ENCODE peak calls at places on chromosomes 11 and 22, in nine cellular contexts. B, O, R, N, M, C, J, F and Q are unnamed samples. For H3K36me3, the result is how much of the 10 kb centered on the place peaks cover.

GRCh38 chr11:68193018-68193417 is 20.1 kb downstream of the KMT5B start:
- DNase-seq in B (no peak), O (no peak), R (no peak), N (no peak), M (no peak), C (no peak), J (no peak), F (no peak), Q (no peak)

GRCh38 chr22:38455530-38456271 is 702 bp upstream of the KCNJ4 start:
- DNase-seq in B (no peak), O (peak), R (no peak), N (no peak), M (peak), C (no peak), J (no peak), F (no peak), Q (peak)

GRCh38 chr11:106457727-106458126 is 380.3 kb downstream of the AASDHPPT start:
- DNase-seq in B (peak), O (no peak), R (no peak), N (no peak), M (no peak), C (no peak), J (no peak), F (no peak), Q (no peak)

GRCh38 chr11:68214173-68215086 is 1.3 kb upstream of the KMT5B start:
- DNase-seq in B (no peak), O (peak), R (peak), N (no peak), M (peak), C (peak), J (peak), F (no peak), Q (peak)

GRCh38 chr11:61545341-61545740 is 35.5 kb downstream of the SYT7 start:
- DNase-seq in B (no peak), O (no peak), R (no peak), N (no peak), M (no peak), C (no peak), J (no peak), F (no peak), Q (no peak)

GRCh38 chr22:35154937-35155387 is 89.0 kb downstream of the ISX start:
- DNase-seq in B (peak), O (peak), R (no peak), N (no peak), M (peak), C (peak), J (peak), F (peak), Q (peak)

GRCh38 chr11:118921929-118922744 is 3.6 kb downstream of the BCL9L start:
- DNase-seq in B (peak), O (peak), R (peak), N (no peak), M (peak), C (peak), J (peak), F (peak), Q (peak)

GRCh38 chr22:23249506-23250423 is 69.5 kb downstream of the BCR start:
- DNase-seq in B (no peak), O (no peak), R (no peak), N (no peak), M (no peak), C (no peak), J (no peak), F (no peak), Q (no peak)

GRCh38 chr11:61056566-61056965 is 45.7 kb upstream of the CD5 start:
- DNase-seq in B (no peak), O (no peak), R (peak), N (no peak), M (no peak), C (no peak), J (peak), F (no peak), Q (no peak)

GRCh38 chr22:38494498-38494897 is 11.6 kb downstream of the DDX17 start:
- DNase-seq in B (no peak), O (no peak), R (no peak), N (no peak), M (no peak), C (no peak), J (no peak), F (no peak), Q (no peak)

GRCh38 chr11:126862664-126863247 is 137.8 kb downstream of the KIRREL3 start:
- DNase-seq in B (no peak), O (no peak), R (no peak), N (no peak), M (no peak), C (no peak), J (no peak), F (no peak), Q (no peak)

GRCh38 chr11:12698049-12698448 is 23.8 kb downstream of the TEAD1 start:
- DNase-seq in B (no peak), O (no peak), R (no peak), N (no peak), M (no peak), C (no peak), J (no peak), F (no peak), Q (no peak)

GRCh38 chr22:41260871-41261270 is 20.1 kb upstream of the CHADL start:
- DNase-seq in B (no peak), O (no peak), R (no peak), N (no peak), M (peak), C (no peak), J (no peak), F (peak), Q (no peak)

GRCh38 chr11:73221996-73222395 is 3.9 kb downstream of the P2RY2 start:
- DNase-seq in B (no peak), O (no peak), R (peak), N (no peak), M (no peak), C (no peak), J (no peak), F (no peak), Q (no peak)

GRCh38 chr22:43300891-43301676 is 42.1 kb downstream of the SCUBE1 start:
- DNase-seq in B (no peak), O (peak), R (peak), N (no peak), M (no peak), C (no peak), J (peak), F (no peak), Q (no peak)

GRCh38 chr11:96012086-96012824 is 88.3 kb upstream of the MTMR2 start:
- DNase-seq in B (peak), O (no peak), R (peak), N (peak), M (no peak), C (peak), J (peak), F (no peak), Q (no peak)

GRCh38 chr11:19846654-19847330 is 134.2 kb downstream of the NAV2 start:
- DNase-seq in B (no peak), O (peak), R (no peak), N (no peak), M (peak), C (no peak), J (no peak), F (peak), Q (no peak)

GRCh38 chr11:18046116-18046777 is at the start of gene TPH1:
- DNase-seq in B (peak), O (peak), R (peak), N (no peak), M (peak), C (peak), J (peak), F (peak), Q (peak)

GRCh38 chr22:22902247-22902962 is 14.8 kb downstream of the IGLL5 start:
- DNase-seq in B (no peak), O (no peak), R (no peak), N (no peak), M (no peak), C (no peak), J (no peak), F (no peak), Q (no peak)

GRCh38 chr11:10459029-10459970 is 4.2 kb downstream of the AMPD3 start:
- DNase-seq in B (peak), O (no peak), R (no peak), N (peak), M (no peak), C (no peak), J (peak), F (no peak), Q (no peak)

GRCh38 chr22:45389546-45389945 is 23.9 kb downstream of the SMC1B start:
- DNase-seq in B (no peak), O (no peak), R (no peak), N (no peak), M (no peak), C (no peak), J (no peak), F (no peak), Q (no peak)

GRCh38 chr11:11344045-11344444 is 9.0 kb downstream of the CSNK2A3 start:
- DNase-seq in B (no peak), O (no peak), R (no peak), N (no peak), M (no peak), C (no peak), J (no peak), F (no peak), Q (no peak)

GRCh38 chr11:17762309-17762974 is 27.9 kb downstream of the KCNC1 start:
- DNase-seq in B (no peak), O (no peak), R (no peak), N (no peak), M (no peak), C (no peak), J (no peak), F (no peak), Q (no peak)

GRCh38 chr22:46098525-46099475 is 51.5 kb upstream of the PPARA start:
- DNase-seq in B (no peak), O (no peak), R (no peak), N (no peak), M (no peak), C (no peak), J (no peak), F (no peak), Q (no peak)

GRCh38 chr11:64489831-64490441 is 101.1 kb upstream of the SLC22A12 start:
- DNase-seq in B (peak), O (peak), R (no peak), N (no peak), M (peak), C (peak), J (peak), F (peak), Q (peak)

DNA sequence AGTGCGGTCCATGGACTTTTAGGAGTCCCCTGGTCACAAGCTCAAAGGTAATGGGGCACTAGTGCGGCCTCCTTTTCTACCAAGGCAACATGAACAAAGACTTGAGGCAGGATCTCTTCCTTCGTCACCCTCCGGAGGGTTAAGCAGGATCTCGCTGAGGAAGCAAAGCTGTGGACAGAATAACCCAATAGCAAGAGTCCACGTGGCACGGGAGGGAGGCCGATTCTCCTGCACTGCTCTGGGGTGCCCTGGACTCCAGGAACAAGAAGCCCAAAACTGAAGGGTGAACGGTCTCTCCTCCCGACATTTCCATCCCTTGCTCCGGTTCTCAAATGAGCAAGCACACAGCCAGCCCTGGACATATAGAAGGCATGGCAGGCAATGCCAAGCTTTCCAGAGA is 20.7 kb downstream of the MYH9 start:
- DNase-seq in B (no peak), O (no peak), R (no peak), N (no peak), M (no peak), C (no peak), J (no peak), F (no peak), Q (no peak)
- H3K36me3 ChIP-seq in B (under half), O (under half), R (under half), N (under half), M (under half), C (under half), J (under half), F (under half), Q (half or more)

GRCh38 chr11:34978236-34979191 is 62.1 kb downstream of the PDHX start:
- DNase-seq in B (no peak), O (no peak), R (no peak), N (no peak), M (no peak), C (no peak), J (no peak), F (no peak), Q (no peak)
- H3K36me3 ChIP-seq in B (under half), O (under half), R (under half), N (under half), M (under half), C (under half), J (under half), F (under half), Q (half or more)

GRCh38 chr11:83259559-83259958 is 26.6 kb downstream of the CCDC90B start:
- DNase-seq in B (no peak), O (no peak), R (no peak), N (no peak), M (no peak), C (no peak), J (no peak), F (no peak), Q (no peak)

DNA sequence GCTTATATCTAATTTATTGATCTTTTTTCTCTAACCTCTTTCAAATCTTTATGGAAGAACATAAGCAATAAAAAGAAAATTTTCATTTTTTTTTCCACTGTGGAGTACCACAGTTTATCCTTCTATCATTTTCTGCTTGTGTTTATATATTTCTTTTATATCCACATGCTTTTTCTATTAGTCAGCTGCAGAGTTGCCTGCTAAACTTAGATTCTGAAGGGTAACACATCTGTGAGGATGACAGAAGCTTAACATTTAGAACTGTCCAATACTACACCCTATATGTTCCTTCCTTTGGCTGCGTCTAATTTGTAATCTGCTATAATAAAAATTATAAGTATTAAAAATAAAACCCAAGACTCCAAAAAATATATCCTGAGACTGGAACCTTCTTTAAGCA is 20.8 kb downstream of the CCDC90B start:
- DNase-seq in B (no peak), O (no peak), R (no peak), N (no peak), M (no peak), C (no peak), J (no peak), F (no peak), Q (no peak)
- H3K36me3 ChIP-seq in B (under half), O (under half), R (under half), N (under half), M (under half), C (under half), J (under half), F (under half), Q (under half)

DNA sequence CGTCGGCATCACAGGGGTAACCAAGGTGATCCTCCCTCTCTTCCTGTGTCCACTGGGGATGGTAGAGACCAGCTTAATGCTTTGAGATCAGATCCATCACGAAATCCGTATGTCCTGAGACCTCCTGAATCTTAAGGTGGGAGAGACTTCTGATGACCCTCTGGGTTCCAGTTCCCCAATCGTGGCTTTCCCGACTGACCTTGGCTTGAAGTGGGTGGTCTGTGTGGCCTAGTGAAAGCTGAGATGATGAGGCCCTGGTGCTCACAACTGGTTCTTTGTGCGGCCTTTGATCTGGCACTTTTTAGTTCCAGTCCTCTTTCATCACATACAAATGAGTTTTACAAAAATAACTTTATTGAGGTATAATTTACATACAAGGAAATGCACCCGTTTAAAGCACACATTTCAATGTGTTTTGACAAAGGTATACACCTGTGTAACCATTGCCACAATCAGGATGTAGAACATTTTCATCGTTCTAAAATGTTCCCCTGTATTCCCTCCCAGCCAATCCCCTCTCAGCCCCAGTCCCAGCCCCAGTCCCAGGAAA is 6.1 kb downstream of the MIAT start:
- DNase-seq in B (no peak), O (no peak), R (no peak), N (no peak), M (no peak), C (no peak), J (no peak), F (no peak), Q (no peak)
- H3K36me3 ChIP-seq in B (under half), O (under half), R (under half), N (under half), M (under half), C (under half), J (under half), F (under half), Q (under half)

GRCh38 chr11:27291954-27292641 is 70.9 kb downstream of the CCDC34 start:
- DNase-seq in B (peak), O (no peak), R (no peak), N (no peak), M (no peak), C (peak), J (peak), F (no peak), Q (no peak)
- H3K36me3 ChIP-seq in B (under half), O (under half), R (under half), N (under half), M (under half), C (under half), J (under half), F (under half), Q (under half)

GRCh38 chr22:49886346-49887073 is 31.7 kb downstream of the ALG12 start:
- DNase-seq in B (no peak), O (no peak), R (no peak), N (no peak), M (no peak), C (no peak), J (no peak), F (no peak), Q (no peak)

GRCh38 chr22:49889071-49889470 is 29.2 kb downstream of the ALG12 start:
- DNase-seq in B (no peak), O (no peak), R (no peak), N (no peak), M (no peak), C (no peak), J (no peak), F (no peak), Q (no peak)

GRCh38 chr22:49885881-49886280 is 32.2 kb downstream of the ZBED4 start:
- DNase-seq in B (no peak), O (no peak), R (no peak), N (no peak), M (no peak), C (no peak), J (no peak), F (no peak), Q (no peak)

GRCh38 chr22:49887074-49887471 is 31.2 kb downstream of the ALG12 start:
- DNase-seq in B (no peak), O (no peak), R (no peak), N (no peak), M (no peak), C (no peak), J (no peak), F (no peak), Q (no peak)

GRCh38 chr22:49887716-49888115 is 30.5 kb downstream of the ALG12 start:
- DNase-seq in B (no peak), O (no peak), R (no peak), N (no peak), M (no peak), C (no peak), J (no peak), F (no peak), Q (no peak)
- H3K36me3 ChIP-seq in B (under half), O (under half), R (under half), N (under half), M (under half), C (under half), J (under half), F (half or more), Q (half or more)

DNA sequence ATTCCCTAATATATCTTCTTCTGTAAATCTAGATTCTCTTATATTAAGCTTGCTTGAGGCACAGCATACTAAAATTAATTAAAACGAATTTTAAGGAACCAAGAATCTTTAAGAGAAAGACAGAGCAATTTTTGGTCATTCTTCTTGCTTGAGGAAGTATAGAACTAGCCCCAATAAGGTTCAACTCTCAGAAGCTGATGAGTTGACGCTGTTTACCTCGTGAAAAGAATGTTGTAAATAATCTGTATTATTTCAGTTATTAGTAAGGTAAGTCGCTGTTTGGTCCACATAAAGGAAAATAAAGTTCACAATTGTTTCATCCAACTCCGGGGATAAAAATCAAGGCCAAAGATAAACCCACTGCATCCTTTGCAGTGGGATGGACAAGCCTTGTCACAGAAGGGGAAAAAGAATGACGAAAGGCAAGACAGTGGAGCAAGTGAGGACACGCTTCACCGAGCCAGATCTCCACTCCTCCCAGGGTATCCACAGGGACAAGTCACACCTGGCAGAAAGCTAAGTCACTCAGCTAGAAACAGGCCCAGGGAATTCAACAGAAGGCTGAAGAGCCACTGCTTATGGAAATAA is 796 bp downstream of the POU2AF1 start:
- DNase-seq in B (no peak), O (no peak), R (no peak), N (no peak), M (no peak), C (no peak), J (no peak), F (no peak), Q (no peak)
- H3K36me3 ChIP-seq in B (under half), O (under half), R (under half), N (under half), M (under half), C (under half), J (under half), F (under half), Q (under half)

DNA sequence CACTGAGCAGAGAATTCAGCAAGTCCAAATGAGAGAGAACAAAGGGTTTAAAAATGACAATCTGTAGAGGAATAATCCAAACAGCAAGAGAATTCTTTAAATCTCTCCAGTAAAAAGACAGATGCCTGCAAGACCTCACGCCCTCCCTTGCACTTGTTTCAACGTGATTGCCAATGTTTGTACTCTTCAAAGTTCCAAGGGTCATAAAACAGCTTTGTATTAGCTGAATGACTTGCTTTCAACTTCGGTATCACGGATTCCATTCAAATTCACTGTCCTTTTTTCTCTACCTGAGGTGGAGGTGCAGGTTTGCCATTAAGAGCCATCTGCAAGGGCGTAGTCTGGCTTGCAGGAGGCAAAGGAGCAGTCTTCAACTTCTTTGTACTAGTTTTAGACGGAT is 41.1 kb upstream of the CHRNA10 start:
- DNase-seq in B (peak), O (no peak), R (no peak), N (no peak), M (no peak), C (no peak), J (no peak), F (no peak), Q (no peak)
- H3K36me3 ChIP-seq in B (under half), O (under half), R (half or more), N (half or more), M (under half), C (under half), J (under half), F (half or more), Q (half or more)

GRCh38 chr11:16690061-16690460 is 48.4 kb upstream of the C11orf58 start:
- DNase-seq in B (no peak), O (no peak), R (no peak), N (no peak), M (no peak), C (no peak), J (no peak), F (no peak), Q (no peak)
- H3K36me3 ChIP-seq in B (under half), O (under half), R (under half), N (under half), M (under half), C (under half), J (under half), F (under half), Q (under half)